ENCODE peak calls at places on chromosomes 13 and 19, in six cellular contexts. O is tibial artery, J is thoracic aorta, F is fibroblast of lung, S is HCT116, R is Peyer's patch. G is an unnamed sample.
A peak's percentile ranks its signal among the peaks of the same experiment; 100 is the strongest.

GRCh38 chr19:34500656-34501120 is 19.1 kb downstream of the WTIP start:
- DNase-seq in O (no peak), J (no peak), F (no peak), S (no peak), R (peak; percentile 45), G (no peak)

GRCh38 chr13:108342369-108343289 is 73.1 kb downstream of the TNFSF13B start:
- DNase-seq in O (no peak), J (no peak), F (peak; percentile 53), S (peak; percentile 16), R (no peak), G (no peak)

GRCh38 chr13:51619614-51620013 is 35.4 kb downstream of the WDFY2 start:
- DNase-seq in O (no peak), J (no peak), F (peak; percentile 68), S (no peak), R (no peak), G (no peak)

GRCh38 chr13:97369269-97369893 is 64.6 kb upstream of the RAP2A start:
- DNase-seq in O (no peak), J (no peak), F (peak; percentile 48), S (no peak), R (no peak), G (no peak)

GRCh38 chr13:48066310-48066989 is 28.5 kb downstream of the MED4 start:
- DNase-seq in O (no peak), J (no peak), F (peak; percentile 49), S (no peak), R (no peak), G (no peak)

GRCh38 chr13:28046981-28047380 is 53.4 kb downstream of the FLT3 start:
- DNase-seq in O (no peak), J (no peak), F (no peak), S (no peak), R (no peak), G (no peak)

GRCh38 chr19:17755977-17756670 is 4.8 kb downstream of the FCHO1 start:
- DNase-seq in O (no peak), J (no peak), F (peak; percentile 58), S (no peak), R (peak; percentile 89), G (no peak)

GRCh38 chr13:35923347-35923746 is 207.8 kb downstream of the DCLK1 start:
- DNase-seq in O (no peak), J (no peak), F (peak; percentile 17), S (peak; percentile 16), R (no peak), G (no peak)

GRCh38 chr19:29843180-29844051 is 31.6 kb downstream of the CCNE1 start:
- DNase-seq in O (peak; percentile 67), J (no peak), F (peak; percentile 12), S (no peak), R (peak; percentile 48), G (peak; percentile 43)

GRCh38 chr13:101423872-101424271 is 7.6 kb upstream of the NALCN start:
- DNase-seq in O (no peak), J (no peak), F (no peak), S (no peak), R (no peak), G (no peak)

GRCh38 chr13:94674609-94675348 is 37.6 kb downstream of the SOX21 start:
- DNase-seq in O (no peak), J (no peak), F (peak; percentile 50), S (peak; percentile 54), R (peak; percentile 79), G (peak; percentile 53)

GRCh38 chr13:72774019-72774418 is 7.7 kb downstream of the DIS3 start:
- DNase-seq in O (no peak), J (no peak), F (peak; percentile 8), S (no peak), R (no peak), G (no peak)

GRCh38 chr19:51460164-51460992 is 2.1 kb upstream of the SIGLEC8 start:
- DNase-seq in O (no peak), J (no peak), F (no peak), S (no peak), R (no peak), G (no peak)

GRCh38 chr19:3632739-3633558 is 6.4 kb upstream of the CACTIN start:
- DNase-seq in O (no peak), J (no peak), F (no peak), S (no peak), R (no peak), G (no peak)

GRCh38 chr13:107450931-107451330 is 764.4 kb downstream of the LIG4 start:
- DNase-seq in O (no peak), J (peak; percentile 16), F (peak; percentile 96), S (no peak), R (no peak), G (no peak)

GRCh38 chr13:26050568-26051230 is 1.1 kb downstream of the SHISA2 start:
- DNase-seq in O (no peak), J (no peak), F (no peak), S (no peak), R (no peak), G (no peak)

GRCh38 chr13:97875911-97876310 is 77.6 kb upstream of the IPO5 start:
- DNase-seq in O (no peak), J (no peak), F (no peak), S (no peak), R (no peak), G (no peak)

GRCh38 chr13:59880468-59880867 is 283.3 kb downstream of the DIAPH3 start:
- DNase-seq in O (no peak), J (no peak), F (peak; percentile 25), S (no peak), R (no peak), G (no peak)

GRCh38 chr19:23384166-23384565 is 11.1 kb downstream of the ZNF91 start:
- DNase-seq in O (no peak), J (no peak), F (no peak), S (no peak), R (no peak), G (no peak)

GRCh38 chr19:17240062-17240854 is 5.5 kb downstream of the NR2F6 start:
- DNase-seq in O (no peak), J (no peak), F (no peak), S (no peak), R (no peak), G (peak; percentile 81)

GRCh38 chr13:59358014-59358413 is 805.7 kb downstream of the DIAPH3 start:
- DNase-seq in O (no peak), J (no peak), F (no peak), S (no peak), R (no peak), G (no peak)

GRCh38 chr19:14168993-14169392 is 32.6 kb upstream of the ASF1B start:
- DNase-seq in O (no peak), J (no peak), F (no peak), S (no peak), R (no peak), G (no peak)
- H3K36me3 ChIP-seq in O (peaks cover 28% of the 10 kb centered on the region), J (peaks cover 13% of the 10 kb centered on the region), F (no peaks in the 10 kb centered on the region), S (peaks cover 15% of the 10 kb centered on the region), R (no peaks in the 10 kb centered on the region), G (no peaks in the 10 kb centered on the region)

GRCh38 chr13:113841355-113841653 is 22.6 kb downstream of the GAS6 start:
- DNase-seq in O (no peak), J (no peak), F (no peak), S (no peak), R (no peak), G (no peak)
- H3K4me1 ChIP-seq in O (peaks cover 48% of the 10 kb centered on the region), J (peaks cover 60% of the 10 kb centered on the region), F (peaks cover 39% of the 10 kb centered on the region), S (peaks cover 26% of the 10 kb centered on the region), R (peaks cover 13% of the 10 kb centered on the region), G (no peaks in the 10 kb centered on the region)

GRCh38 chr19:45820413-45821102 is 5.5 kb upstream of the RSPH6A start:
- DNase-seq in O (no peak), J (no peak), F (no peak), S (no peak), R (no peak), G (no peak)

GRCh38 chr19:45821570-45821969 is 6.5 kb upstream of the RSPH6A start:
- DNase-seq in O (no peak), J (no peak), F (no peak), S (no peak), R (no peak), G (no peak)

GRCh38 chr19:45817725-45818301 is 2.7 kb upstream of the RSPH6A start:
- DNase-seq in O (no peak), J (no peak), F (no peak), S (no peak), R (no peak), G (no peak)

GRCh38 chr19:45821103-45821521 is 6.0 kb upstream of the RSPH6A start:
- DNase-seq in O (no peak), J (no peak), F (no peak), S (no peak), R (no peak), G (no peak)

DNA sequence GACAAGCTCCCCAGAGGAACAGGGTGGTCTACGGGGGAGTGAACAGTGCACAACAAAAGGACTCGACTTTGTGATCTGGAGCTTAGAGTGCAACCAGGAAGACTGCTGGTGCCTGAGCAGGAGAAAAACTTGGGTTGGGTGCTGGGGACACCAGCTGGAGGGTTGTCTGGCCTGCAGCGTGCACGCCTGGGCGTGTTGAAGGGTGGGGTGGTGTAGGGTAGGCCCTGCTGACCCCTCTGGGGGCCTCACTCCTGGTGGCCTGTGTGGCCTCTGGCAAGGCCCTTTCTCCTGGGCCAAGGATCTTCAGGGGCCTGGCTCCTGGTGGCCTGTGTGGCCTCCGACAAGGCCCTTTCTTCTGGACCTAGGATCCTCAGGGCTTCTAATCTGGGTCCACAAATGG is 4.7 kb upstream of the RSPH6A start:
- DNase-seq in O (no peak), J (no peak), F (no peak), S (no peak), R (no peak), G (no peak)
- H3K36me3 ChIP-seq in O (peaks cover 63% of the 10 kb centered on the region), J (peaks cover 26% of the 10 kb centered on the region), F (peaks cover 24% of the 10 kb centered on the region), S (peaks cover 24% of the 10 kb centered on the region), R (no peaks in the 10 kb centered on the region), G (no peaks in the 10 kb centered on the region)

GRCh38 chr19:13010992-13011652 is 15.8 kb downstream of the NFIX start:
- DNase-seq in O (no peak), J (no peak), F (no peak), S (no peak), R (no peak), G (no peak)

GRCh38 chr19:13007292-13008045 is 12.2 kb downstream of the NFIX start:
- DNase-seq in O (peak; percentile 93), J (no peak), F (peak; percentile 44), S (no peak), R (no peak), G (no peak)

GRCh38 chr19:13006431-13007281 is 11.4 kb downstream of the NFIX start:
- DNase-seq in O (peak; percentile 87), J (no peak), F (no peak), S (no peak), R (no peak), G (no peak)

GRCh38 chr19:13010038-13010991 is 15.0 kb downstream of the NFIX start:
- DNase-seq in O (peak; percentile 96), J (no peak), F (no peak), S (no peak), R (no peak), G (no peak)

GRCh38 chr19:13008926-13009787 is 13.9 kb downstream of the NFIX start:
- DNase-seq in O (no peak), J (no peak), F (no peak), S (no peak), R (no peak), G (no peak)
- H3K4me1 ChIP-seq in O (peaks cover 92% of the 10 kb centered on the region), J (peaks cover 97% of the 10 kb centered on the region), F (peaks cover 40% of the 10 kb centered on the region), S (peaks cover 16% of the 10 kb centered on the region), R (no peaks in the 10 kb centered on the region), G (peaks cover 50% of the 10 kb centered on the region)

GRCh38 chr19:19711306-19711933 is 21.5 kb downstream of the ZNF14 start:
- DNase-seq in O (no peak), J (no peak), F (no peak), S (no peak), R (no peak), G (no peak)
- H3K36me3 ChIP-seq in O (peaks cover 97% of the 10 kb centered on the region), J (peaks cover 64% of the 10 kb centered on the region), F (peaks cover 4% of the 10 kb centered on the region), S (peaks cover 25% of the 10 kb centered on the region), R (peaks cover 5% of the 10 kb centered on the region), G (no peaks in the 10 kb centered on the region)